ENCODE peak calls at places on chromosome 1, in six cellular contexts. G, X, L, V, P and N are unnamed samples.

GRCh38 chr1:212037900-212038299 is 2.4 kb downstream of the DTL start:
- DNase-seq in G (no peak), X (peak), L (no peak), V (no peak), P (no peak), N (no peak)

GRCh38 chr1:59978026-59978425 is 51.5 kb upstream of the CYP2J2 start:
- DNase-seq in G (no peak), X (peak), L (no peak), V (no peak), P (no peak), N (no peak)

GRCh38 chr1:36975642-36976041 is 58.7 kb downstream of the GRIK3 start:
- DNase-seq in G (no peak), X (no peak), L (no peak), V (no peak), P (no peak), N (no peak)

GRCh38 chr1:7645751-7646048 is 125.4 kb upstream of the VAMP3 start:
- DNase-seq in G (no peak), X (no peak), L (no peak), V (no peak), P (no peak), N (no peak)

GRCh38 chr1:160781129-160781808 is 14.7 kb upstream of the LY9 start:
- DNase-seq in G (no peak), X (no peak), L (no peak), V (no peak), P (peak), N (peak)

GRCh38 chr1:162193815-162194214 is 124.3 kb downstream of the NOS1AP start:
- DNase-seq in G (no peak), X (no peak), L (no peak), V (no peak), P (no peak), N (no peak)

GRCh38 chr1:189904509-189904908 is 573.2 kb downstream of the BRINP3 start:
- DNase-seq in G (no peak), X (no peak), L (no peak), V (no peak), P (no peak), N (no peak)

GRCh38 chr1:227938276-227938675 is 9.5 kb downstream of the WNT9A start:
- DNase-seq in G (no peak), X (no peak), L (no peak), V (no peak), P (no peak), N (peak)

GRCh38 chr1:74733616-74734484 is 898 bp downstream of the TYW3 start:
- DNase-seq in G (no peak), X (peak), L (no peak), V (no peak), P (no peak), N (peak)

GRCh38 chr1:74728736-74729135 is 4.1 kb downstream of the CRYZ start:
- DNase-seq in G (no peak), X (no peak), L (no peak), V (no peak), P (no peak), N (no peak)

GRCh38 chr1:74729741-74730478 is 2.9 kb downstream of the CRYZ start:
- DNase-seq in G (no peak), X (peak), L (no peak), V (no peak), P (no peak), N (no peak)

GRCh38 chr1:74732960-74733615 is at the start of the genes CRYZ and TYW3:
- DNase-seq in G (peak), X (peak), L (peak), V (peak), P (peak), N (peak)

GRCh38 chr1:74731399-74732052 is 1.3 kb downstream of the CRYZ start:
- DNase-seq in G (no peak), X (peak), L (no peak), V (no peak), P (peak), N (no peak)
- TF ChIP-seq EP300 in G (no peak), X (no peak), L (no peak), V (no peak), P (no peak), N (no peak)

GRCh38 chr1:30159015-30159414 is 564.4 kb downstream of the MATN1 start:
- DNase-seq in G (no peak), X (no peak), L (no peak), V (no peak), P (no peak), N (no peak)
- TF ChIP-seq EP300 in G (no peak), X (no peak), L (no peak), V (no peak), P (no peak), N (no peak)

GRCh38 chr1:11187458-11187857 is 1.7 kb upstream of the ANGPTL7 start:
- DNase-seq in G (no peak), X (no peak), L (no peak), V (no peak), P (no peak), N (no peak)
- TF ChIP-seq EP300 in G (no peak), X (no peak), L (no peak), V (no peak), P (no peak), N (no peak)

GRCh38 chr1:26983863-26984262 is 9.6 kb upstream of the TRNP1 start:
- DNase-seq in G (no peak), X (no peak), L (no peak), V (no peak), P (no peak), N (no peak)
- TF ChIP-seq EP300 in G (no peak), X (no peak), L (no peak), V (no peak), P (no peak), N (no peak)

GRCh38 chr1:66044912-66045311 is 252.2 kb downstream of the PDE4B start:
- DNase-seq in G (no peak), X (no peak), L (no peak), V (no peak), P (no peak), N (no peak)

GRCh38 chr1:66046415-66046814 is 253.7 kb downstream of the PDE4B start:
- DNase-seq in G (no peak), X (no peak), L (no peak), V (no peak), P (no peak), N (no peak)

GRCh38 chr1:66055092-66055491 is 262.4 kb downstream of the PDE4B start:
- DNase-seq in G (no peak), X (no peak), L (no peak), V (no peak), P (no peak), N (no peak)

GRCh38 chr1:66048011-66048410 is 255.3 kb downstream of the PDE4B start:
- DNase-seq in G (no peak), X (no peak), L (no peak), V (no peak), P (no peak), N (no peak)

GRCh38 chr1:66050123-66050522 is 257.4 kb downstream of the PDE4B start:
- DNase-seq in G (no peak), X (no peak), L (no peak), V (no peak), P (no peak), N (no peak)
- TF ChIP-seq EP300 in G (no peak), X (no peak), L (no peak), V (no peak), P (no peak), N (no peak)

GRCh38 chr1:43522776-43523480 is 7.8 kb upstream of the PTPRF start:
- DNase-seq in G (no peak), X (peak), L (no peak), V (no peak), P (peak), N (peak)
- TF ChIP-seq EP300 in G (no peak), X (peak), L (no peak), V (no peak), P (no peak), N (peak)

GRCh38 chr1:21027805-21028204 is 148.9 kb downstream of the EIF4G3 start:
- DNase-seq in G (no peak), X (no peak), L (no peak), V (no peak), P (no peak), N (peak)
- TF ChIP-seq EP300 in G (no peak), X (no peak), L (no peak), V (no peak), P (no peak), N (no peak)

GRCh38 chr1:182181167-182181572 is 119.7 kb upstream of the ZNF648 start:
- DNase-seq in G (no peak), X (no peak), L (no peak), V (no peak), P (peak), N (peak)
- TF ChIP-seq EP300 in G (no peak), X (no peak), L (no peak), V (no peak), P (no peak), N (no peak)